ENCODE peak calls at places on chromosomes 13 and 19, in seven cellular contexts. One of them, this sample, is unnamed.
A peak's percentile ranks its signal among the peaks of the same experiment; 100 is the strongest.

GRCh38 chr13:62094937-62095336 is 679.3 kb upstream of the PCDH20 start:
- DNase-seq in A673: no peak
- DNase-seq in left ventricle myocardium inferior: no peak
- DNase-seq in Karpas-422: no peak
- DNase-seq in thoracic aorta: no peak
- DNase-seq in stomach: no peak
- DNase-seq in adipocyte: no peak
- DNase-seq in this sample: no peak

GRCh38 chr13:18951412-18951811 is 230.2 kb downstream of the TUBA3C start:
- DNase-seq in stomach: no peak
- DNase-seq in thoracic aorta: no peak
- DNase-seq in adipocyte: no peak
- DNase-seq in Karpas-422: no peak
- DNase-seq in A673: no peak
- DNase-seq in left ventricle myocardium inferior: no peak
- DNase-seq in this sample: no peak

GRCh38 chr19:4075373-4075772 is 8.7 kb upstream of the ZBTB7A start:
- DNase-seq in Karpas-422: no peak
- DNase-seq in thoracic aorta: no peak
- DNase-seq in adipocyte: no peak
- DNase-seq in A673: no peak
- DNase-seq in left ventricle myocardium inferior: no peak
- DNase-seq in stomach: no peak
- DNase-seq in this sample: no peak

GRCh38 chr13:111470933-111471332 is 150.5 kb downstream of the TEX29 start:
- DNase-seq in thoracic aorta: no peak
- DNase-seq in Karpas-422: peak; percentile 46
- DNase-seq in stomach: no peak
- DNase-seq in A673: no peak
- DNase-seq in left ventricle myocardium inferior: no peak
- DNase-seq in adipocyte: no peak
- DNase-seq in this sample: no peak

GRCh38 chr13:41696163-41697003 is 239.0 kb downstream of the RGCC start:
- DNase-seq in Karpas-422: no peak
- DNase-seq in thoracic aorta: no peak
- DNase-seq in A673: peak; percentile 52
- DNase-seq in stomach: no peak
- DNase-seq in left ventricle myocardium inferior: no peak
- DNase-seq in adipocyte: peak; percentile 80
- DNase-seq in this sample: no peak

GRCh38 chr19:34461375-34462100 is 20.0 kb upstream of the WTIP start:
- DNase-seq in Karpas-422: no peak
- DNase-seq in thoracic aorta: peak; percentile 34
- DNase-seq in left ventricle myocardium inferior: no peak
- DNase-seq in A673: no peak
- DNase-seq in adipocyte: peak; percentile 23
- DNase-seq in stomach: no peak
- DNase-seq in this sample: no peak

GRCh38 chr19:53552001-53552721 is 14.2 kb downstream of the ZNF331 start:
- DNase-seq in adipocyte: peak; percentile 30
- DNase-seq in thoracic aorta: no peak
- DNase-seq in A673: no peak
- DNase-seq in stomach: no peak
- DNase-seq in Karpas-422: no peak
- DNase-seq in left ventricle myocardium inferior: no peak
- DNase-seq in this sample: no peak

GRCh38 chr19:7904074-7905020 is 670 bp downstream of the MAP2K7 start:
- DNase-seq in thoracic aorta: no peak
- DNase-seq in left ventricle myocardium inferior: no peak
- DNase-seq in A673: no peak
- DNase-seq in adipocyte: peak; percentile 73
- DNase-seq in Karpas-422: peak; percentile 75
- DNase-seq in stomach: no peak
- DNase-seq in this sample: no peak

GRCh38 chr19:5536337-5536894 is 31.3 kb downstream of the TINCR start:
- DNase-seq in stomach: peak; percentile 84
- DNase-seq in A673: peak; percentile 62
- DNase-seq in Karpas-422: no peak
- DNase-seq in adipocyte: peak; percentile 58
- DNase-seq in left ventricle myocardium inferior: peak; percentile 79
- DNase-seq in thoracic aorta: no peak
- DNase-seq in this sample: peak; percentile 63

GRCh38 chr13:33218020-33218419 is 67.5 kb downstream of the STARD13 start:
- DNase-seq in stomach: no peak
- DNase-seq in left ventricle myocardium inferior: no peak
- DNase-seq in Karpas-422: no peak
- DNase-seq in A673: no peak
- DNase-seq in thoracic aorta: no peak
- DNase-seq in adipocyte: peak; percentile 60
- DNase-seq in this sample: no peak

GRCh38 chr19:11481777-11482383 is 1.0 kb upstream of the ELAVL3 start:
- DNase-seq in thoracic aorta: peak; percentile 31
- DNase-seq in left ventricle myocardium inferior: peak; percentile 67
- DNase-seq in Karpas-422: peak; percentile 96
- DNase-seq in stomach: peak; percentile 45
- DNase-seq in adipocyte: peak; percentile 74
- DNase-seq in A673: peak; percentile 98
- DNase-seq in this sample: peak; percentile 76

GRCh38 chr13:101416181-101417042 is at the start of gene NALCN:
- DNase-seq in thoracic aorta: no peak
- DNase-seq in Karpas-422: no peak
- DNase-seq in adipocyte: peak; percentile 74
- DNase-seq in stomach: no peak
- DNase-seq in left ventricle myocardium inferior: peak; percentile 22
- DNase-seq in A673: peak; percentile 25
- DNase-seq in this sample: no peak

GRCh38 chr13:109275848-109276247 is 510.5 kb downstream of the IRS2 start:
- DNase-seq in adipocyte: no peak
- DNase-seq in thoracic aorta: no peak
- DNase-seq in left ventricle myocardium inferior: no peak
- DNase-seq in A673: peak; percentile 21
- DNase-seq in stomach: no peak
- DNase-seq in Karpas-422: peak; percentile 70
- DNase-seq in this sample: no peak

GRCh38 chr19:35320285-35320706 is 8.7 kb upstream of the CD22 start:
- DNase-seq in thoracic aorta: no peak
- DNase-seq in stomach: no peak
- DNase-seq in A673: peak; percentile 44
- DNase-seq in Karpas-422: peak; percentile 87
- DNase-seq in left ventricle myocardium inferior: no peak
- DNase-seq in adipocyte: no peak
- DNase-seq in this sample: no peak

GRCh38 chr19:17282488-17283256 is 971 bp downstream of the ANKLE1 start:
- DNase-seq in left ventricle myocardium inferior: peak; percentile 81
- DNase-seq in thoracic aorta: no peak
- DNase-seq in adipocyte: peak; percentile 92
- DNase-seq in Karpas-422: peak; percentile 94
- DNase-seq in stomach: peak; percentile 93
- DNase-seq in A673: peak; percentile 89
- DNase-seq in this sample: peak; percentile 76

GRCh38 chr19:41870401-41870873 is 6.6 kb upstream of the CD79A start:
- DNase-seq in thoracic aorta: no peak
- DNase-seq in A673: peak; percentile 74
- DNase-seq in Karpas-422: no peak
- DNase-seq in adipocyte: peak; percentile 19
- DNase-seq in stomach: no peak
- DNase-seq in left ventricle myocardium inferior: no peak
- DNase-seq in this sample: no peak
- H3K4me1 ChIP-seq in thoracic aorta: no peaks in the 10 kb centered on the region
- H3K4me1 ChIP-seq in A673: peaks cover 20% of the 10 kb centered on the region
- H3K4me1 ChIP-seq in Karpas-422: peaks cover 11% of the 10 kb centered on the region
- H3K4me1 ChIP-seq in adipocyte: peaks cover 33% of the 10 kb centered on the region
- H3K4me1 ChIP-seq in stomach: peaks cover 79% of the 10 kb centered on the region
- H3K4me1 ChIP-seq in left ventricle myocardium inferior: peaks cover 68% of the 10 kb centered on the region
- H3K4me1 ChIP-seq in this sample: peaks cover 6% of the 10 kb centered on the region

DNA sequence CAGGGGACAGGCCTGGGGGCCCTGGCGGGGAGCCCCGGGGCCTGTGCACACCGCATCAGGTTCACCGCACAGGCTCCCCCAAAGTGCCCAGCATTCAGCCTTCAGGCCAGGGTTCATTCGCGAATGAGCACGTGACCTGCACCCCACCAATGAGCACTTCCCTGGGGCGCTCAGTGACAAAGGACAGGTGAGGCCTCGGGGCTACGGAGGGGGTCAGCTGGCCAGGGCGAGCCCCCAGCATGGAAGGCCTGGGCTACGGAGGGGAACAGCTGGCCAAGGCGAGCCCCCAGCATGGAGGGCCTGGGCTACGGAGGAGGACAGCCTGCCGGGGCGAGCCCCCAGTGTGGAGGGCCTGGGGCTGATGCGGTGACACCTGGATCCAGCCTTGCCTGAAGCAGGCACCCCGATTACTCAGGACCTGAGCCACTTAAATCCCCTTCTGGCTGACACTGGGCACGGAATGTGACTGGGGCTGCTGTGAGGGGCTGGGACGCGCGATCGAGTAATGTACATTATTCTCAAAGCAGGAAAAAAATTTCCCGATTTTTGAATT is 23.1 kb downstream of the TCF3 start:
- DNase-seq in left ventricle myocardium inferior: no peak
- DNase-seq in adipocyte: no peak
- DNase-seq in A673: no peak
- DNase-seq in stomach: no peak
- DNase-seq in thoracic aorta: no peak
- DNase-seq in Karpas-422: no peak
- DNase-seq in this sample: no peak
- H3K4me1 ChIP-seq in left ventricle myocardium inferior: no peaks in the 10 kb centered on the region
- H3K4me1 ChIP-seq in adipocyte: no peaks in the 10 kb centered on the region
- H3K4me1 ChIP-seq in A673: peaks cover 5% of the 10 kb centered on the region
- H3K4me1 ChIP-seq in stomach: peaks cover 13% of the 10 kb centered on the region
- H3K4me1 ChIP-seq in thoracic aorta: no peaks in the 10 kb centered on the region
- H3K4me1 ChIP-seq in Karpas-422: no peaks in the 10 kb centered on the region
- H3K4me1 ChIP-seq in this sample: no peaks in the 10 kb centered on the region

DNA sequence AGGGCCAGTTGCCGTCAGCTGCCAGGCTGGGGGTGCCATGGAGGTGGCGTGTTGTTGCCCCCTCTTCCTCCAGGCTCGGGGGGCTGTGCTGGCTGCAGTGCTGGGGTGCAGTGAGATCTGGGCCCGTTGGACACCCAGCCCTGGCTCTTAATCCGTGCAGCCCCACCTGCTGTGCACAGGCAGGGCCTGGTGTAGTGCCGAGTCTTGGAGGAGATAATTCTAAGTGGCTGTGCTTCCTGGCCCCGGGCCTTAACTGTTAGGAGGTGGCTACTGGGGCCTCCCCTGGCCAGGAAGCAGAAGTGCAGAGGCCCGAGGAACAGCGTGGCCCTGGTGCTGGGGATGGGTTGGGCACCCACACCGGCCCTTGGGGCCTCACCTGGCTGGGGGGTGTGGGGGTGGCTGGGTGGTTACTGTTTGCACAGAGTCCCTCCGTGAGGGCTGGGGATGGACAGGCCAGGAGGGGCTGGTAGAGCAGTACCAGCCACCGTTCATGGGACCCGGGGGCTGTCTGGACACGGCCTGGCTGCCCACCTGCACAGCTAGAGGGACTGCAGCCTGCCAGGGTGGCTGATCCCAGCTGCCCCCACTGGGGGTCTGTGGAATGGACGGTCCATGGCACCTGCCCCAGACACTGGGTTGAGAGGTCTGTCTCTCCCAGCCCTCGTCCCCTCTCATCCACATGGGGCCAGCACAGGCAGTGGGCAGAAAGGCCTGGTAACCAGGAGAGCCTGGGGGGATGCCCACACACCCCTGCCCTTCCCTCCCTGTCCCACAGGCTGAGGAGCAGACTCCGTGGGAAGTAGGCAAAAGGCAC is 3.3 kb downstream of the GPX4 start:
- DNase-seq in left ventricle myocardium inferior: no peak
- DNase-seq in Karpas-422: peak; percentile 84
- DNase-seq in thoracic aorta: no peak
- DNase-seq in adipocyte: peak; percentile 35
- DNase-seq in stomach: peak; percentile 48
- DNase-seq in A673: peak; percentile 86
- DNase-seq in this sample: no peak
- H3K4me1 ChIP-seq in left ventricle myocardium inferior: peaks cover 58% of the 10 kb centered on the region
- H3K4me1 ChIP-seq in Karpas-422: peaks cover 43% of the 10 kb centered on the region
- H3K4me1 ChIP-seq in thoracic aorta: peaks cover 39% of the 10 kb centered on the region
- H3K4me1 ChIP-seq in adipocyte: peaks cover 21% of the 10 kb centered on the region
- H3K4me1 ChIP-seq in stomach: peaks cover 57% of the 10 kb centered on the region
- H3K4me1 ChIP-seq in A673: peaks cover 22% of the 10 kb centered on the region
- H3K4me1 ChIP-seq in this sample: peaks cover 42% of the 10 kb centered on the region

GRCh38 chr19:19402656-19403372 is 2.7 kb upstream of the GATAD2A start:
- DNase-seq in stomach: no peak
- DNase-seq in left ventricle myocardium inferior: no peak
- DNase-seq in A673: no peak
- DNase-seq in Karpas-422: no peak
- DNase-seq in thoracic aorta: no peak
- DNase-seq in adipocyte: peak; percentile 78
- DNase-seq in this sample: no peak

GRCh38 chr19:19405919-19406877 is 723 bp downstream of the GATAD2A start:
- DNase-seq in stomach: peak; percentile 49
- DNase-seq in A673: peak; percentile 62
- DNase-seq in left ventricle myocardium inferior: peak; percentile 59
- DNase-seq in adipocyte: peak; percentile 73
- DNase-seq in thoracic aorta: no peak
- DNase-seq in Karpas-422: peak; percentile 71
- DNase-seq in this sample: no peak

GRCh38 chr19:19406878-19407639 is 1.6 kb downstream of the GATAD2A start:
- DNase-seq in A673: peak; percentile 63
- DNase-seq in thoracic aorta: no peak
- DNase-seq in stomach: peak; percentile 59
- DNase-seq in left ventricle myocardium inferior: no peak
- DNase-seq in Karpas-422: peak; percentile 75
- DNase-seq in adipocyte: peak; percentile 70
- DNase-seq in this sample: no peak

GRCh38 chr19:19403373-19403901 is 2.0 kb upstream of the GATAD2A start:
- DNase-seq in Karpas-422: no peak
- DNase-seq in left ventricle myocardium inferior: no peak
- DNase-seq in thoracic aorta: no peak
- DNase-seq in adipocyte: peak; percentile 61
- DNase-seq in stomach: no peak
- DNase-seq in A673: peak; percentile 37
- DNase-seq in this sample: no peak

DNA sequence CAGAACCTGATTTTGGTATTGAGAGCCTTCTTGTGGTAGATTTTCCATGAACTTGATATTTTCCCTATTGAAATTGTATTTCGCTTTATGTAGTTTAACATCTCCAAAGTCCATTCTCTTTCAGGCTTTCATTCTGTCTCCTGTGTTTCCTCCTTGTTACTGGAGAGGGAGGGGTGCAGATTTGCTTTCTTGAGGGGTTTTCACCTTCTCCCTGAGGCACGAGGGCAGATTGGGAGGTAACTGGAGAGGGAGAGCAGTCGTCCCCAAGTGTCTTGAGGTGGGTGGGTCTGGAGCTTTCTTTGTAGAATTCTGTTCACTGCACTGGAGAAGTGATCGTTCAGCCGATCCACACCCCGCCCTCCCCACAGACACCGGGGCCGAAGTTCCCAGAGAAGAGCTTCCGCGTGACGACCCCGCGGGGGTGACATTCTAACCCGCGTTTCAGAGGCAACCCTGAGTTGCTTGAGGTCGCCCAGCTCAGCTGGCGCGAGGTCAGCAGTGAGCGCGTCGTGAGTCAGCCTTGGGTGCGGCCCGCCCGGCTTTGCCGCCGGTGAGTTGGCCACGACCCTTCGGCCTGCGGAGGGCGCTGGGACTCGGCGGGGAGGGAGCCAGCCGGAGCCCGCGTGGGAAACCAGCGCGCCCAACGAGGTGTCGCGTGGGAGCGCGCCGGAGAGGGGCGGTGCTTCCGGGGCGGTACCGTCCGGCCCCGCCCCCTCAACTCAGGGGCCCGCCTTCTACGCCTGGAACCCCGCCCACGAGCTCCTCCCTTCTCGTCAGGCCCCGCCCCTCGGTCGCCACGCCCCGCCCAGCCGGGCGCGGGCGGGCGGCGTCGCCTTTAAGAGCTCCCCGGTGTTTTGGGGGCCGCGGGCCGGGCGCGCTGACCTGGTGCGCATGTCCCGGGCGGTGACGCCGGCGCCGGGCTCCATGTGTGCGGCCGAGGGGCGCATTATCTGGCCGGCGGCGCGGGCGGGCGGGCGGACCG is at the start of gene GATAD2A:
- DNase-seq in left ventricle myocardium inferior: peak; percentile 93
- DNase-seq in A673: peak; percentile 90
- DNase-seq in adipocyte: peak; percentile 98
- DNase-seq in Karpas-422: peak; percentile 97
- DNase-seq in thoracic aorta: peak; percentile 75
- DNase-seq in stomach: peak; percentile 96
- DNase-seq in this sample: peak; percentile 95
- H3K4me1 ChIP-seq in left ventricle myocardium inferior: peaks cover 63% of the 10 kb centered on the region
- H3K4me1 ChIP-seq in A673: peaks cover 39% of the 10 kb centered on the region
- H3K4me1 ChIP-seq in adipocyte: peaks cover 57% of the 10 kb centered on the region
- H3K4me1 ChIP-seq in Karpas-422: peaks cover 42% of the 10 kb centered on the region
- H3K4me1 ChIP-seq in thoracic aorta: peaks cover 68% of the 10 kb centered on the region
- H3K4me1 ChIP-seq in stomach: peaks cover 67% of the 10 kb centered on the region
- H3K4me1 ChIP-seq in this sample: no peaks in the 10 kb centered on the region

This sample was measured in right atrium auricular region.